ENCODE peak calls at places on chromosomes 16 and 17, in eight cellular contexts. One of them, this sample, is unnamed.
A peak's percentile ranks its signal among the peaks of the same experiment; 100 is the strongest.

GRCh38 chr16:77499373-77500285 is 64.8 kb upstream of the ADAMTS18 start:
- DNase-seq in prostate gland: peak; percentile 37
- DNase-seq in heart right ventricle: peak; percentile 17
- DNase-seq in upper lobe of left lung: no peak
- DNase-seq in GM23338: no peak
- DNase-seq in lung: no peak
- DNase-seq in ovary: no peak
- DNase-seq in psoas muscle: peak; percentile 53
- DNase-seq in this sample: no peak

GRCh38 chr17:45667591-45668171 is 116.4 kb upstream of the CRHR1 start:
- DNase-seq in ovary: no peak
- DNase-seq in GM23338: no peak
- DNase-seq in upper lobe of left lung: no peak
- DNase-seq in prostate gland: no peak
- DNase-seq in psoas muscle: no peak
- DNase-seq in heart right ventricle: no peak
- DNase-seq in lung: no peak
- DNase-seq in this sample: no peak

GRCh38 chr16:50021509-50021908 is 3.5 kb upstream of the CNEP1R1 start:
- DNase-seq in heart right ventricle: no peak
- DNase-seq in ovary: no peak
- DNase-seq in psoas muscle: no peak
- DNase-seq in lung: no peak
- DNase-seq in prostate gland: no peak
- DNase-seq in GM23338: peak; percentile 68
- DNase-seq in upper lobe of left lung: no peak
- DNase-seq in this sample: no peak

GRCh38 chr16:78976212-78976611 is 624.3 kb downstream of the MAF start:
- DNase-seq in ovary: no peak
- DNase-seq in prostate gland: no peak
- DNase-seq in heart right ventricle: no peak
- DNase-seq in GM23338: no peak
- DNase-seq in psoas muscle: no peak
- DNase-seq in lung: no peak
- DNase-seq in upper lobe of left lung: no peak
- DNase-seq in this sample: no peak

GRCh38 chr16:22789281-22789945 is 24.5 kb upstream of the HS3ST2 start:
- DNase-seq in GM23338: no peak
- DNase-seq in heart right ventricle: no peak
- DNase-seq in upper lobe of left lung: no peak
- DNase-seq in prostate gland: no peak
- DNase-seq in ovary: no peak
- DNase-seq in lung: no peak
- DNase-seq in psoas muscle: no peak
- DNase-seq in this sample: no peak

GRCh38 chr17:55394357-55395021 is 27.1 kb downstream of the MMD start:
- DNase-seq in ovary: no peak
- DNase-seq in GM23338: no peak
- DNase-seq in prostate gland: no peak
- DNase-seq in upper lobe of left lung: no peak
- DNase-seq in psoas muscle: no peak
- DNase-seq in lung: no peak
- DNase-seq in heart right ventricle: no peak
- DNase-seq in this sample: no peak

GRCh38 chr16:15031596-15031995 is 24.3 kb downstream of the NTAN1 start:
- DNase-seq in GM23338: no peak
- DNase-seq in lung: no peak
- DNase-seq in psoas muscle: no peak
- DNase-seq in heart right ventricle: no peak
- DNase-seq in upper lobe of left lung: no peak
- DNase-seq in ovary: no peak
- DNase-seq in prostate gland: no peak
- DNase-seq in this sample: no peak

GRCh38 chr17:65638221-65638940 is 76.9 kb upstream of the AXIN2 start:
- DNase-seq in prostate gland: no peak
- DNase-seq in psoas muscle: no peak
- DNase-seq in upper lobe of left lung: no peak
- DNase-seq in ovary: no peak
- DNase-seq in lung: no peak
- DNase-seq in GM23338: peak; percentile 36
- DNase-seq in heart right ventricle: no peak
- DNase-seq in this sample: no peak

GRCh38 chr16:58885528-58886170 is 151.5 kb upstream of the GOT2 start:
- DNase-seq in heart right ventricle: no peak
- DNase-seq in upper lobe of left lung: no peak
- DNase-seq in prostate gland: no peak
- DNase-seq in lung: no peak
- DNase-seq in ovary: no peak
- DNase-seq in psoas muscle: no peak
- DNase-seq in GM23338: no peak
- DNase-seq in this sample: peak; percentile 13

GRCh38 chr17:37045271-37045946 is 96.7 kb downstream of the AATF start:
- DNase-seq in lung: no peak
- DNase-seq in heart right ventricle: no peak
- DNase-seq in psoas muscle: no peak
- DNase-seq in upper lobe of left lung: no peak
- DNase-seq in prostate gland: no peak
- DNase-seq in ovary: no peak
- DNase-seq in GM23338: peak; percentile 57
- DNase-seq in this sample: no peak

GRCh38 chr17:2712300-2713043 is 908 bp upstream of the CLUH start:
- DNase-seq in psoas muscle: no peak
- DNase-seq in ovary: no peak
- DNase-seq in lung: no peak
- DNase-seq in GM23338: peak; percentile 39
- DNase-seq in heart right ventricle: no peak
- DNase-seq in upper lobe of left lung: no peak
- DNase-seq in prostate gland: no peak
- DNase-seq in this sample: no peak

GRCh38 chr17:77821114-77821513 is 137.4 kb upstream of the TNRC6C start:
- DNase-seq in psoas muscle: peak; percentile 48
- DNase-seq in upper lobe of left lung: no peak
- DNase-seq in lung: no peak
- DNase-seq in ovary: no peak
- DNase-seq in prostate gland: no peak
- DNase-seq in heart right ventricle: peak; percentile 33
- DNase-seq in GM23338: peak; percentile 58
- DNase-seq in this sample: no peak

GRCh38 chr16:24670623-24671454 is 58.6 kb upstream of the TNRC6A start:
- DNase-seq in psoas muscle: peak; percentile 68
- DNase-seq in heart right ventricle: peak; percentile 55
- DNase-seq in ovary: peak; percentile 54
- DNase-seq in lung: peak; percentile 40
- DNase-seq in prostate gland: no peak
- DNase-seq in upper lobe of left lung: no peak
- DNase-seq in GM23338: peak; percentile 79
- DNase-seq in this sample: peak; percentile 37

GRCh38 chr16:62363451-62363850 is 327.2 kb upstream of the CDH8 start:
- DNase-seq in heart right ventricle: no peak
- DNase-seq in upper lobe of left lung: no peak
- DNase-seq in GM23338: peak; percentile 74
- DNase-seq in lung: no peak
- DNase-seq in prostate gland: no peak
- DNase-seq in psoas muscle: no peak
- DNase-seq in ovary: no peak
- DNase-seq in this sample: no peak

GRCh38 chr17:82321947-82322466 is 4.6 kb upstream of the CD7 start:
- DNase-seq in GM23338: no peak
- DNase-seq in prostate gland: no peak
- DNase-seq in lung: no peak
- DNase-seq in upper lobe of left lung: no peak
- DNase-seq in psoas muscle: no peak
- DNase-seq in ovary: no peak
- DNase-seq in heart right ventricle: peak; percentile 6
- DNase-seq in this sample: no peak

GRCh38 chr16:30488764-30489595 is 16.4 kb downstream of the ITGAL start:
- DNase-seq in lung: no peak
- DNase-seq in GM23338: peak; percentile 44
- DNase-seq in prostate gland: no peak
- DNase-seq in psoas muscle: no peak
- DNase-seq in ovary: no peak
- DNase-seq in heart right ventricle: no peak
- DNase-seq in upper lobe of left lung: peak; percentile 50
- DNase-seq in this sample: no peak

GRCh38 chr17:81295678-81296381 is 723 bp upstream of the SLC38A10 start:
- DNase-seq in heart right ventricle: no peak
- DNase-seq in psoas muscle: no peak
- DNase-seq in GM23338: peak; percentile 81
- DNase-seq in upper lobe of left lung: peak; percentile 87
- DNase-seq in ovary: no peak
- DNase-seq in prostate gland: peak; percentile 81
- DNase-seq in lung: peak; percentile 60
- DNase-seq in this sample: peak; percentile 53

GRCh38 chr17:80671823-80672105 is 127.1 kb downstream of the RPTOR start:
- DNase-seq in GM23338: no peak
- DNase-seq in lung: no peak
- DNase-seq in prostate gland: no peak
- DNase-seq in psoas muscle: no peak
- DNase-seq in ovary: no peak
- DNase-seq in heart right ventricle: no peak
- DNase-seq in upper lobe of left lung: no peak
- DNase-seq in this sample: no peak

GRCh38 chr17:78979780-78980623 is at the start of gene LGALS3BP:
- DNase-seq in upper lobe of left lung: peak; percentile 71
- DNase-seq in GM23338: peak; percentile 59
- DNase-seq in prostate gland: peak; percentile 53
- DNase-seq in lung: peak; percentile 79
- DNase-seq in heart right ventricle: peak; percentile 83
- DNase-seq in psoas muscle: peak; percentile 79
- DNase-seq in ovary: peak; percentile 90
- DNase-seq in this sample: no peak

GRCh38 chr16:76335187-76335974 is 58.2 kb downstream of the CNTNAP4 start:
- DNase-seq in prostate gland: no peak
- DNase-seq in lung: no peak
- DNase-seq in psoas muscle: no peak
- DNase-seq in GM23338: no peak
- DNase-seq in ovary: no peak
- DNase-seq in upper lobe of left lung: no peak
- DNase-seq in heart right ventricle: no peak
- DNase-seq in this sample: no peak

GRCh38 chr17:73155410-73156165 is 9.2 kb upstream of the SSTR2 start:
- DNase-seq in upper lobe of left lung: no peak
- DNase-seq in GM23338: peak; percentile 34
- DNase-seq in psoas muscle: no peak
- DNase-seq in lung: no peak
- DNase-seq in prostate gland: no peak
- DNase-seq in heart right ventricle: no peak
- DNase-seq in ovary: no peak
- DNase-seq in this sample: no peak

GRCh38 chr17:68954146-68954971 is 833 bp downstream of the ABCA8 start:
- DNase-seq in psoas muscle: no peak
- DNase-seq in lung: no peak
- DNase-seq in ovary: no peak
- DNase-seq in prostate gland: no peak
- DNase-seq in GM23338: no peak
- DNase-seq in upper lobe of left lung: no peak
- DNase-seq in heart right ventricle: no peak
- DNase-seq in this sample: no peak

GRCh38 chr17:68953340-68953997 is 1.7 kb downstream of the ABCA8 start:
- DNase-seq in ovary: no peak
- DNase-seq in lung: no peak
- DNase-seq in prostate gland: no peak
- DNase-seq in GM23338: no peak
- DNase-seq in heart right ventricle: no peak
- DNase-seq in upper lobe of left lung: no peak
- DNase-seq in psoas muscle: no peak
- DNase-seq in this sample: no peak

GRCh38 chr17:68950725-68951124 is 4.5 kb downstream of the ABCA8 start:
- DNase-seq in heart right ventricle: no peak
- DNase-seq in psoas muscle: no peak
- DNase-seq in ovary: no peak
- DNase-seq in prostate gland: no peak
- DNase-seq in lung: no peak
- DNase-seq in GM23338: no peak
- DNase-seq in upper lobe of left lung: no peak
- DNase-seq in this sample: no peak

GRCh38 chr17:68957944-68958343 is 2.8 kb upstream of the ABCA8 start:
- DNase-seq in ovary: no peak
- DNase-seq in psoas muscle: no peak
- DNase-seq in prostate gland: no peak
- DNase-seq in lung: no peak
- DNase-seq in upper lobe of left lung: no peak
- DNase-seq in GM23338: no peak
- DNase-seq in heart right ventricle: no peak
- DNase-seq in this sample: no peak

GRCh38 chr17:68955181-68955841 is at the start of gene ABCA8:
- DNase-seq in prostate gland: no peak
- DNase-seq in GM23338: no peak
- DNase-seq in lung: no peak
- DNase-seq in heart right ventricle: no peak
- DNase-seq in ovary: peak; percentile 36
- DNase-seq in upper lobe of left lung: peak; percentile 28
- DNase-seq in psoas muscle: no peak
- DNase-seq in this sample: no peak
- H3K4me3 ChIP-seq in prostate gland: peak within 1 kb of the TSS; percentile 0
- H3K4me3 ChIP-seq in GM23338: no peak within 1 kb of the TSS
- H3K4me3 ChIP-seq in lung: no peak within 1 kb of the TSS
- H3K4me3 ChIP-seq in heart right ventricle: peak within 1 kb of the TSS; percentile 52
- H3K4me3 ChIP-seq in ovary: peak within 1 kb of the TSS; percentile 44
- H3K4me3 ChIP-seq in upper lobe of left lung: peak within 1 kb of the TSS; percentile 13
- H3K4me3 ChIP-seq in psoas muscle: peak within 1 kb of the TSS; percentile 53
- H3K4me3 ChIP-seq in this sample: no peak within 1 kb of the TSS

DNA sequence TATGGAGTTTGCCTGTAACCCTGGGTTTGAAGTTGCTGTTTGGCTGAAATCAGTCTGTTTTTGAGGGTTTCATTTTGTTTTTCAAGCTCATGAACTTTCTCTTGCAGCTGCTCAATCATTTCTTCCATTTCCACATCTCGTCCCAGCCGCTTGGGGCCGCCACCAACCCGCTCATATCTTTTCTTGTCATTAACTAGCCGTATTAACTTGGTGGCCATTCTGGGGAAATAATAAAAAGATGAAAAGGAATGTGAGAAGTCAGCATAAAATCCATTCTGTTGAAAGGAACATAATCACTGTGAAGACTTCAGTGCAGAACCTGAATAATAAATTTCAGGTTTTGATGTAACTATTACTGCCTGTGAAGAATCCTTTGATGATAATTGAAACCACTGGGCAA is 11.5 kb downstream of the RPGRIP1L start:
- DNase-seq in ovary: no peak
- DNase-seq in GM23338: peak; percentile 44
- DNase-seq in heart right ventricle: no peak
- DNase-seq in upper lobe of left lung: no peak
- DNase-seq in prostate gland: no peak
- DNase-seq in psoas muscle: no peak
- DNase-seq in lung: no peak
- DNase-seq in this sample: no peak
- TF ChIP-seq CTCF in ovary: no peak
- TF ChIP-seq CTCF in GM23338: peak; percentile 71
- TF ChIP-seq CTCF in heart right ventricle: no peak
- TF ChIP-seq CTCF in upper lobe of left lung: no peak
- TF ChIP-seq CTCF in prostate gland: no peak
- TF ChIP-seq CTCF in psoas muscle: no peak
- TF ChIP-seq CTCF in lung: no peak
- TF ChIP-seq CTCF in this sample: no peak

GRCh38 chr17:35021520-35022380 is 41.4 kb downstream of the LIG3 start:
- DNase-seq in upper lobe of left lung: no peak
- DNase-seq in heart right ventricle: no peak
- DNase-seq in ovary: no peak
- DNase-seq in psoas muscle: no peak
- DNase-seq in prostate gland: no peak
- DNase-seq in lung: no peak
- DNase-seq in GM23338: no peak
- DNase-seq in this sample: no peak
- H3K36me3 ChIP-seq in upper lobe of left lung: peaks cover 11% of the 10 kb centered on the region
- H3K36me3 ChIP-seq in heart right ventricle: peaks cover 60% of the 10 kb centered on the region
- H3K36me3 ChIP-seq in ovary: no peaks in the 10 kb centered on the region
- H3K36me3 ChIP-seq in psoas muscle: no peaks in the 10 kb centered on the region
- H3K36me3 ChIP-seq in prostate gland: no peaks in the 10 kb centered on the region
- H3K36me3 ChIP-seq in lung: peaks cover 4% of the 10 kb centered on the region
- H3K36me3 ChIP-seq in GM23338: no peaks in the 10 kb centered on the region
- H3K36me3 ChIP-seq in this sample: peaks cover 17% of the 10 kb centered on the region

GRCh38 chr17:10115536-10115932 is 82.9 kb downstream of the GAS7 start:
- DNase-seq in ovary: no peak
- DNase-seq in GM23338: no peak
- DNase-seq in prostate gland: no peak
- DNase-seq in psoas muscle: no peak
- DNase-seq in upper lobe of left lung: no peak
- DNase-seq in lung: no peak
- DNase-seq in heart right ventricle: no peak
- DNase-seq in this sample: no peak
- H3K4me3 ChIP-seq in ovary: no peak overlapping the region
- H3K4me3 ChIP-seq in GM23338: no peak overlapping the region
- H3K4me3 ChIP-seq in prostate gland: no peak overlapping the region
- H3K4me3 ChIP-seq in psoas muscle: no peak overlapping the region
- H3K4me3 ChIP-seq in upper lobe of left lung: no peak overlapping the region
- H3K4me3 ChIP-seq in lung: no peak overlapping the region
- H3K4me3 ChIP-seq in heart right ventricle: peak overlapping the region; percentile 33
- H3K4me3 ChIP-seq in this sample: no peak overlapping the region